ENCODE peak calls at places on chromosomes 16 and 17, in five cellular contexts. One of them, this sample, is unnamed.

GRCh38 chr16:22189473-22190168 is 16.5 kb upstream of the EEF2K start:
- DNase-seq in foreskin fibroblast: peak; percentile 34
- DNase-seq in epithelial cell of proximal tubule: no peak
- DNase-seq in fibroblast of lung: peak; percentile 21
- DNase-seq in GM12865: peak; percentile 74
- DNase-seq in this sample: peak; percentile 96

GRCh38 chr17:42378597-42379594 is 9.3 kb downstream of the STAT3 start:
- DNase-seq in foreskin fibroblast: no peak
- DNase-seq in epithelial cell of proximal tubule: no peak
- DNase-seq in fibroblast of lung: peak; percentile 42
- DNase-seq in GM12865: peak; percentile 72
- DNase-seq in this sample: peak; percentile 29

GRCh38 chr16:8861563-8862308 is 7.1 kb downstream of the CARHSP1 start:
- DNase-seq in foreskin fibroblast: no peak
- DNase-seq in epithelial cell of proximal tubule: no peak
- DNase-seq in fibroblast of lung: no peak
- DNase-seq in GM12865: no peak
- DNase-seq in this sample: no peak

GRCh38 chr17:44875761-44876160 is 23.5 kb downstream of the EFTUD2 start:
- DNase-seq in foreskin fibroblast: no peak
- DNase-seq in epithelial cell of proximal tubule: no peak
- DNase-seq in fibroblast of lung: no peak
- DNase-seq in GM12865: no peak
- DNase-seq in this sample: no peak

GRCh38 chr16:71709231-71709781 is 15.2 kb downstream of the PHLPP2 start:
- DNase-seq in foreskin fibroblast: peak; percentile 26
- DNase-seq in epithelial cell of proximal tubule: peak; percentile 38
- DNase-seq in fibroblast of lung: peak; percentile 82
- DNase-seq in GM12865: no peak
- DNase-seq in this sample: no peak

GRCh38 chr17:21457051-21458026 is 81.2 kb downstream of the KCNJ12 start:
- DNase-seq in foreskin fibroblast: peak; percentile 92
- DNase-seq in epithelial cell of proximal tubule: peak; percentile 37
- DNase-seq in fibroblast of lung: peak; percentile 85
- DNase-seq in GM12865: peak; percentile 80
- DNase-seq in this sample: peak; percentile 94

GRCh38 chr16:8963010-8963824 is 489 bp downstream of the USP7 start:
- DNase-seq in foreskin fibroblast: no peak
- DNase-seq in epithelial cell of proximal tubule: no peak
- DNase-seq in fibroblast of lung: peak; percentile 22
- DNase-seq in GM12865: no peak
- DNase-seq in this sample: no peak

GRCh38 chr17:33602981-33603380 is 309.9 kb upstream of the ASIC2 start:
- DNase-seq in foreskin fibroblast: no peak
- DNase-seq in epithelial cell of proximal tubule: no peak
- DNase-seq in fibroblast of lung: no peak
- DNase-seq in GM12865: peak; percentile 17
- DNase-seq in this sample: peak; percentile 1

GRCh38 chr17:3033248-3033640 is 30.2 kb downstream of the OR1D5 start:
- DNase-seq in foreskin fibroblast: no peak
- DNase-seq in epithelial cell of proximal tubule: no peak
- DNase-seq in fibroblast of lung: no peak
- DNase-seq in GM12865: no peak
- DNase-seq in this sample: no peak

GRCh38 chr17:38599398-38599856 is 6.3 kb downstream of the SRCIN1 start:
- DNase-seq in foreskin fibroblast: no peak
- DNase-seq in epithelial cell of proximal tubule: no peak
- DNase-seq in fibroblast of lung: no peak
- DNase-seq in GM12865: no peak
- DNase-seq in this sample: no peak
- TF ChIP-seq CTCF in foreskin fibroblast: no peak
- TF ChIP-seq CTCF in epithelial cell of proximal tubule: no peak
- TF ChIP-seq CTCF in fibroblast of lung: no peak
- TF ChIP-seq CTCF in GM12865: no peak
- TF ChIP-seq CTCF in this sample: no peak

DNA sequence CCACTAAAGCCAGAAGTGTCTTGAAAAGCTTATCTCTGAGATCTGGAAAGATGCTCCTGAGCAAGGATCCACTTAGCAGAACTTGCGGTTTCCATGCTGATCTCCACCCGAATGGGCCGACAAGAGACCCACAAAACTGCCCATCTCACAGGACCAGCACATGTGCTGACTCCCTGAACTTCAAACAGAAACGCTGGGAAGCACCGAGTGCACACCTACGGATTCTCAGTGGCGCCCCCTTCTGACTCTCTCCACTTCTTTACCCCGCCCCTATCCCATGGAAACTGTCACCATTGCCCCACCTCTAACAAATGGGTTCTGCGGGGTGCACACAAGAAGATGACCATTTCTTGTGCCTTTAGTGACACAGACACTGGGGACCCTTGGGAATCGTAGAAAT is 21.4 kb downstream of the CDRT4 start:
- DNase-seq in foreskin fibroblast: no peak
- DNase-seq in epithelial cell of proximal tubule: no peak
- DNase-seq in fibroblast of lung: no peak
- DNase-seq in GM12865: no peak
- DNase-seq in this sample: no peak
- TF ChIP-seq CTCF in foreskin fibroblast: no peak
- TF ChIP-seq CTCF in epithelial cell of proximal tubule: peak; percentile 32
- TF ChIP-seq CTCF in fibroblast of lung: no peak
- TF ChIP-seq CTCF in GM12865: no peak
- TF ChIP-seq CTCF in this sample: no peak

GRCh38 chr16:66964049-66964448 is 3.0 kb downstream of the CES3 start:
- DNase-seq in foreskin fibroblast: no peak
- DNase-seq in epithelial cell of proximal tubule: no peak
- DNase-seq in fibroblast of lung: no peak
- DNase-seq in GM12865: no peak
- DNase-seq in this sample: no peak
- TF ChIP-seq CTCF in foreskin fibroblast: no peak
- TF ChIP-seq CTCF in epithelial cell of proximal tubule: no peak
- TF ChIP-seq CTCF in fibroblast of lung: no peak
- TF ChIP-seq CTCF in GM12865: no peak
- TF ChIP-seq CTCF in this sample: no peak

GRCh38 chr17:48051706-48052486 is 3.7 kb downstream of the NFE2L1 start:
- DNase-seq in foreskin fibroblast: peak; percentile 56
- DNase-seq in epithelial cell of proximal tubule: no peak
- DNase-seq in fibroblast of lung: peak; percentile 86
- DNase-seq in GM12865: no peak
- DNase-seq in this sample: no peak
- TF ChIP-seq CTCF in foreskin fibroblast: peak; percentile 11
- TF ChIP-seq CTCF in epithelial cell of proximal tubule: no peak
- TF ChIP-seq CTCF in fibroblast of lung: peak; percentile 10
- TF ChIP-seq CTCF in GM12865: no peak
- TF ChIP-seq CTCF in this sample: no peak

GRCh38 chr17:78390241-78391050 is 12.0 kb downstream of the PGS1 start:
- DNase-seq in foreskin fibroblast: peak; percentile 96
- DNase-seq in epithelial cell of proximal tubule: no peak
- DNase-seq in fibroblast of lung: peak; percentile 99
- DNase-seq in GM12865: no peak
- DNase-seq in this sample: peak; percentile 30
- TF ChIP-seq CTCF in foreskin fibroblast: no peak
- TF ChIP-seq CTCF in epithelial cell of proximal tubule: peak; percentile 16
- TF ChIP-seq CTCF in fibroblast of lung: no peak
- TF ChIP-seq CTCF in GM12865: no peak
- TF ChIP-seq CTCF in this sample: no peak

GRCh38 chr17:17146791-17147406 is 59.2 kb downstream of the PLD6 start:
- DNase-seq in foreskin fibroblast: no peak
- DNase-seq in epithelial cell of proximal tubule: no peak
- DNase-seq in fibroblast of lung: peak; percentile 57
- DNase-seq in GM12865: peak; percentile 37
- DNase-seq in this sample: peak; percentile 46
- TF ChIP-seq CTCF in foreskin fibroblast: no peak
- TF ChIP-seq CTCF in epithelial cell of proximal tubule: peak; percentile 41
- TF ChIP-seq CTCF in fibroblast of lung: no peak
- TF ChIP-seq CTCF in GM12865: peak; percentile 12
- TF ChIP-seq CTCF in this sample: peak; percentile 48

DNA sequence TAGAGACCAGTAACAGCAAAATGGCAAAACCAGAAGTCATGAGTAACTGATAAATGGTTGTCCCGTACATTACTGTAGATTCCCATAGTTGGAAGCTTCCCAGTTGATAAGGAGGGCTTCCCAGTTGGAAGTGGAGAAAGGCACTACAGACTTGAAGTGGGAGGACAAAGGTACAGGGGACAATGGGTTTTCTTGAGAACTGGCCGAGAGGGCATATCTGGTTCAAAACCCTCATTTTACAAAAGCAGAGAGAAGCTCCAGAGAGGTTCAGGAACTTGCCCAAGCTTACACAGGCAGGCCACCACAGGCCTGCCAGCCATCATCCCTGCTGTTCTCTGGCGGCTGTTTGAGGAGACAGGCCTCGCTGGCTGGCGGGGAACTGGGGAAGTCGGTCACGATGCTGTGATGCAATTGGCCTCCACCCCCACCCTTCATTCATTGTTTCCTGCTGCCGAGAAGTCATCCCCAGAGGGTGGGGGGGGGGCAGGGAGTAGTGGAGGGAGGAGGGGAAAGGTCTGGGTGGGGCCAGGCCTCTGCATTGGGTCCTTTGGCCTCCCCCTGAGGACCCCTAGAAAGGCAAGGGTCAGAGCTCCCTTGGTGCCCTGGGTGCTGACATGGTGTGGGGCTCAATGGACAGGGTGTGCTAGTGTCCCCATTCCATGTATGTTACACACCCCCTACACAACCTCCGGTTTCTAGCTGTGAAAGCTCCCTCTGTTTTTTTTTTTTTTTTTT is 3.0 kb downstream of the UBALD2 start:
- DNase-seq in foreskin fibroblast: peak; percentile 75
- DNase-seq in epithelial cell of proximal tubule: no peak
- DNase-seq in fibroblast of lung: peak; percentile 70
- DNase-seq in GM12865: peak; percentile 92
- DNase-seq in this sample: peak; percentile 94
- TF ChIP-seq CTCF in foreskin fibroblast: no peak
- TF ChIP-seq CTCF in epithelial cell of proximal tubule: no peak
- TF ChIP-seq CTCF in fibroblast of lung: no peak
- TF ChIP-seq CTCF in GM12865: no peak
- TF ChIP-seq CTCF in this sample: no peak